ENCODE peak calls at places on chromosomes 12 and 14, in ten cellular contexts. One of them, this sample, is unnamed. For H3K4me1, the result is how much of the 10 kb centered on the place peaks cover.

GRCh38 chr12:72433298-72433697 is 161.1 kb downstream of the TRHDE start:
- DNase-seq in A673: no peak
- DNase-seq in A549: no peak
- DNase-seq in transverse colon: peak
- DNase-seq in HCT116: no peak
- DNase-seq in ovary: no peak
- DNase-seq in HepG2: no peak
- DNase-seq in fibroblast of lung: no peak
- DNase-seq in H1: no peak
- DNase-seq in cardiac muscle cell: no peak
- DNase-seq in this sample: no peak

GRCh38 chr12:65857875-65858274 is 33.6 kb downstream of the HMGA2 start:
- DNase-seq in A673: peak
- DNase-seq in cardiac muscle cell: no peak
- DNase-seq in transverse colon: no peak
- DNase-seq in HepG2: no peak
- DNase-seq in A549: no peak
- DNase-seq in HCT116: no peak
- DNase-seq in H1: no peak
- DNase-seq in ovary: no peak
- DNase-seq in fibroblast of lung: no peak
- DNase-seq in this sample: no peak

GRCh38 chr12:1749019-1749418 is 58.1 kb downstream of the ADIPOR2 start:
- DNase-seq in transverse colon: no peak
- DNase-seq in H1: no peak
- DNase-seq in A549: no peak
- DNase-seq in cardiac muscle cell: no peak
- DNase-seq in HCT116: no peak
- DNase-seq in A673: no peak
- DNase-seq in HepG2: peak
- DNase-seq in fibroblast of lung: no peak
- DNase-seq in ovary: no peak
- DNase-seq in this sample: no peak

GRCh38 chr14:50082308-50082742 is 34.0 kb downstream of the VCPKMT start:
- DNase-seq in H1: no peak
- DNase-seq in A673: no peak
- DNase-seq in HepG2: no peak
- DNase-seq in transverse colon: no peak
- DNase-seq in ovary: no peak
- DNase-seq in cardiac muscle cell: no peak
- DNase-seq in A549: no peak
- DNase-seq in HCT116: no peak
- DNase-seq in fibroblast of lung: no peak
- DNase-seq in this sample: no peak

GRCh38 chr12:58034311-58034710 is 92.9 kb downstream of the ATP23 start:
- DNase-seq in H1: no peak
- DNase-seq in A549: no peak
- DNase-seq in HCT116: no peak
- DNase-seq in HepG2: no peak
- DNase-seq in fibroblast of lung: peak
- DNase-seq in A673: no peak
- DNase-seq in transverse colon: no peak
- DNase-seq in ovary: no peak
- DNase-seq in cardiac muscle cell: no peak
- DNase-seq in this sample: no peak

GRCh38 chr14:92783813-92784431 is 10.2 kb upstream of the GOLGA5 start:
- DNase-seq in fibroblast of lung: peak
- DNase-seq in A673: peak
- DNase-seq in cardiac muscle cell: peak
- DNase-seq in HCT116: peak
- DNase-seq in A549: peak
- DNase-seq in HepG2: peak
- DNase-seq in H1: no peak
- DNase-seq in transverse colon: peak
- DNase-seq in ovary: no peak
- DNase-seq in this sample: no peak

GRCh38 chr12:101839324-101840283 is 8.8 kb upstream of the GNPTAB start:
- DNase-seq in fibroblast of lung: peak
- DNase-seq in H1: peak
- DNase-seq in ovary: peak
- DNase-seq in HCT116: peak
- DNase-seq in HepG2: peak
- DNase-seq in transverse colon: peak
- DNase-seq in cardiac muscle cell: peak
- DNase-seq in A549: peak
- DNase-seq in A673: peak
- DNase-seq in this sample: no peak

GRCh38 chr14:54090274-54090673 is 133.6 kb upstream of the BMP4 start:
- DNase-seq in fibroblast of lung: no peak
- DNase-seq in transverse colon: no peak
- DNase-seq in HCT116: no peak
- DNase-seq in cardiac muscle cell: no peak
- DNase-seq in A673: no peak
- DNase-seq in ovary: no peak
- DNase-seq in A549: no peak
- DNase-seq in HepG2: no peak
- DNase-seq in H1: no peak
- DNase-seq in this sample: no peak

GRCh38 chr12:5088586-5089264 is 45.0 kb downstream of the KCNA5 start:
- DNase-seq in ovary: peak
- DNase-seq in A549: peak
- DNase-seq in H1: no peak
- DNase-seq in HepG2: no peak
- DNase-seq in A673: no peak
- DNase-seq in transverse colon: no peak
- DNase-seq in HCT116: no peak
- DNase-seq in cardiac muscle cell: no peak
- DNase-seq in fibroblast of lung: peak
- DNase-seq in this sample: no peak

GRCh38 chr12:110304061-110304551 is 23.1 kb downstream of the ATP2A2 start:
- DNase-seq in A549: no peak
- DNase-seq in transverse colon: no peak
- DNase-seq in HCT116: no peak
- DNase-seq in fibroblast of lung: peak
- DNase-seq in H1: no peak
- DNase-seq in HepG2: no peak
- DNase-seq in cardiac muscle cell: no peak
- DNase-seq in ovary: no peak
- DNase-seq in A673: no peak
- DNase-seq in this sample: no peak

GRCh38 chr14:76957224-76957881 is 71.2 kb downstream of the IRF2BPL start:
- DNase-seq in HCT116: no peak
- DNase-seq in HepG2: no peak
- DNase-seq in H1: no peak
- DNase-seq in ovary: no peak
- DNase-seq in transverse colon: no peak
- DNase-seq in A673: peak
- DNase-seq in fibroblast of lung: no peak
- DNase-seq in cardiac muscle cell: no peak
- DNase-seq in A549: no peak
- DNase-seq in this sample: peak

GRCh38 chr12:111035578-111036301 is 115.4 kb upstream of the MYL2 start:
- DNase-seq in ovary: no peak
- DNase-seq in A549: no peak
- DNase-seq in transverse colon: no peak
- DNase-seq in HCT116: no peak
- DNase-seq in cardiac muscle cell: peak
- DNase-seq in H1: peak
- DNase-seq in A673: peak
- DNase-seq in fibroblast of lung: no peak
- DNase-seq in HepG2: no peak
- DNase-seq in this sample: no peak

GRCh38 chr12:124436366-124436765 is 131.0 kb downstream of the NCOR2 start:
- DNase-seq in H1: no peak
- DNase-seq in cardiac muscle cell: no peak
- DNase-seq in fibroblast of lung: no peak
- DNase-seq in HCT116: no peak
- DNase-seq in A549: peak
- DNase-seq in HepG2: no peak
- DNase-seq in ovary: no peak
- DNase-seq in transverse colon: no peak
- DNase-seq in A673: no peak
- DNase-seq in this sample: no peak

GRCh38 chr14:24849471-24849870 is 200.5 kb downstream of the STXBP6 start:
- DNase-seq in ovary: no peak
- DNase-seq in HepG2: no peak
- DNase-seq in fibroblast of lung: no peak
- DNase-seq in transverse colon: no peak
- DNase-seq in A549: no peak
- DNase-seq in HCT116: no peak
- DNase-seq in A673: no peak
- DNase-seq in H1: no peak
- DNase-seq in cardiac muscle cell: no peak
- DNase-seq in this sample: no peak

GRCh38 chr14:104290058-104290667 is 151.8 kb downstream of the KIF26A start:
- DNase-seq in A549: no peak
- DNase-seq in transverse colon: no peak
- DNase-seq in ovary: peak
- DNase-seq in cardiac muscle cell: no peak
- DNase-seq in HCT116: no peak
- DNase-seq in fibroblast of lung: no peak
- DNase-seq in A673: no peak
- DNase-seq in HepG2: no peak
- DNase-seq in H1: no peak
- DNase-seq in this sample: no peak

GRCh38 chr14:49481099-49481498 is 105.1 kb downstream of the RPS29 start:
- DNase-seq in H1: no peak
- DNase-seq in HepG2: no peak
- DNase-seq in A673: no peak
- DNase-seq in ovary: no peak
- DNase-seq in fibroblast of lung: no peak
- DNase-seq in A549: no peak
- DNase-seq in transverse colon: no peak
- DNase-seq in HCT116: no peak
- DNase-seq in cardiac muscle cell: no peak
- DNase-seq in this sample: no peak

GRCh38 chr14:71333705-71334104 is 426.4 kb downstream of the PCNX1 start:
- DNase-seq in HCT116: no peak
- DNase-seq in H1: no peak
- DNase-seq in transverse colon: no peak
- DNase-seq in A549: no peak
- DNase-seq in cardiac muscle cell: no peak
- DNase-seq in ovary: no peak
- DNase-seq in fibroblast of lung: no peak
- DNase-seq in A673: no peak
- DNase-seq in HepG2: no peak
- DNase-seq in this sample: no peak
- H3K27ac ChIP-seq in HCT116: no peak
- H3K27ac ChIP-seq in H1: no peak
- H3K27ac ChIP-seq in transverse colon: no peak
- H3K27ac ChIP-seq in A549: no peak
- H3K27ac ChIP-seq in cardiac muscle cell: no peak
- H3K27ac ChIP-seq in ovary: no peak
- H3K27ac ChIP-seq in fibroblast of lung: no peak
- H3K27ac ChIP-seq in A673: no peak
- H3K27ac ChIP-seq in HepG2: no peak
- H3K27ac ChIP-seq in this sample: no peak

GRCh38 chr12:51955702-51956101 is 4.2 kb downstream of the ACVR1B start:
- DNase-seq in A673: no peak
- DNase-seq in ovary: no peak
- DNase-seq in A549: no peak
- DNase-seq in HCT116: no peak
- DNase-seq in cardiac muscle cell: no peak
- DNase-seq in HepG2: no peak
- DNase-seq in H1: no peak
- DNase-seq in transverse colon: no peak
- DNase-seq in fibroblast of lung: no peak
- DNase-seq in this sample: no peak
- H3K4me3 ChIP-seq in A673: no peak
- H3K4me3 ChIP-seq in ovary: no peak
- H3K4me3 ChIP-seq in A549: no peak
- H3K4me3 ChIP-seq in HCT116: no peak
- H3K4me3 ChIP-seq in cardiac muscle cell: no peak
- H3K4me3 ChIP-seq in HepG2: no peak
- H3K4me3 ChIP-seq in H1: no peak
- H3K4me3 ChIP-seq in transverse colon: no peak
- H3K4me3 ChIP-seq in fibroblast of lung: no peak
- H3K4me3 ChIP-seq in this sample: no peak

DNA sequence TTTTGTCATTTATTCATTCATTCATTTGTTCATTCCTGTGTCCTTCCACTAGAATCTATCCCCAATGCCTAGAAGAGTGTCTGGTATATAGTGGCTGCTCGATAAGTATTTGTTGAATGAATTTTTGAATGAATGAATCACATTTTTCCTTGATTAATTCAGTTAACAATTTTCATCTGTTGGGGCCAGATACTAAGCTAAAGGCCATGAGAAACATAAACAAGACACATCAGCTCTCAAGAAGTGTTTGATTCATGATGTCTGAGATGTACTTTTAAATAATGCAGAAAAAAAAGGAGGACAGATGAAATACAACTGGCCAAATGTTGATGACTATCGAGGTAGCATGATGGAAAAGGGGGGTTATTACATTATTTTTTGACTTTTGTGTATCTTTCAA is 48.1 kb upstream of the TMED10 start:
- DNase-seq in A549: no peak
- DNase-seq in cardiac muscle cell: no peak
- DNase-seq in ovary: no peak
- DNase-seq in H1: no peak
- DNase-seq in fibroblast of lung: peak
- DNase-seq in HCT116: no peak
- DNase-seq in HepG2: no peak
- DNase-seq in transverse colon: no peak
- DNase-seq in A673: no peak
- DNase-seq in this sample: no peak
- H3K4me1 ChIP-seq in A549: under half
- H3K4me1 ChIP-seq in cardiac muscle cell: under half
- H3K4me1 ChIP-seq in ovary: under half
- H3K4me1 ChIP-seq in H1: under half
- H3K4me1 ChIP-seq in fibroblast of lung: under half
- H3K4me1 ChIP-seq in HCT116: under half
- H3K4me1 ChIP-seq in HepG2: under half
- H3K4me1 ChIP-seq in transverse colon: under half
- H3K4me1 ChIP-seq in A673: under half
- H3K4me1 ChIP-seq in this sample: under half

GRCh38 chr14:57725399-57726077 is 140.4 kb downstream of the SLC35F4 start:
- DNase-seq in H1: no peak
- DNase-seq in cardiac muscle cell: no peak
- DNase-seq in ovary: no peak
- DNase-seq in HCT116: peak
- DNase-seq in fibroblast of lung: peak
- DNase-seq in A549: peak
- DNase-seq in HepG2: peak
- DNase-seq in transverse colon: no peak
- DNase-seq in A673: no peak
- DNase-seq in this sample: no peak
- H3K27ac ChIP-seq in H1: no peak
- H3K27ac ChIP-seq in cardiac muscle cell: no peak
- H3K27ac ChIP-seq in ovary: no peak
- H3K27ac ChIP-seq in HCT116: peak
- H3K27ac ChIP-seq in fibroblast of lung: no peak
- H3K27ac ChIP-seq in A549: peak
- H3K27ac ChIP-seq in HepG2: no peak
- H3K27ac ChIP-seq in transverse colon: no peak
- H3K27ac ChIP-seq in A673: no peak
- H3K27ac ChIP-seq in this sample: no peak

This sample was measured in pancreas.